ENCODE peak calls at places on chromosomes 5 and 9, in ten cellular contexts. R is CD8-positive, alpha-beta T cell; P is uterus; D is H1; T is sigmoid colon; S is Panc1; L is gastrocnemius medialis; H is thyroid gland; M is neuronal stem cell; Q is spleen. U is an unnamed sample.
A peak's percentile ranks its signal among the peaks of the same experiment; 100 is the strongest.

GRCh38 chr9:94926457-94926852 is 200.0 kb downstream of the AOPEP start:
- DNase-seq in Q (no peak), P (peak; percentile 36), S (no peak), L (no peak), H (no peak), T (no peak), R (no peak), D (no peak), M (no peak), U (no peak)

GRCh38 chr9:130936285-130937117 is 2.5 kb downstream of the FIBCD1 start:
- DNase-seq in R (no peak), L (no peak), M (no peak), H (peak; percentile 16), T (no peak), Q (no peak), P (no peak), S (no peak), D (peak; percentile 59), U (no peak)

GRCh38 chr5:135162661-135163265 is 128.7 kb upstream of the PITX1 start:
- DNase-seq in Q (no peak), T (no peak), M (no peak), D (no peak), P (no peak), H (no peak), S (no peak), L (no peak), R (no peak), U (no peak)

GRCh38 chr5:172939561-172939960 is 19.7 kb upstream of the RPL26L1 start:
- DNase-seq in R (no peak), Q (peak; percentile 64), T (no peak), S (no peak), H (no peak), L (no peak), P (no peak), D (no peak), M (no peak), U (no peak)

GRCh38 chr5:144205141-144205551 is 34.5 kb downstream of the KCTD16 start:
- DNase-seq in L (no peak), T (no peak), D (no peak), P (no peak), R (no peak), Q (no peak), H (peak; percentile 35), M (no peak), S (no peak), U (peak; percentile 9)

GRCh38 chr9:127711831-127712274 is 3.6 kb downstream of the PTRH1 start:
- DNase-seq in P (no peak), T (no peak), H (no peak), L (no peak), D (no peak), Q (no peak), R (no peak), S (no peak), M (no peak), U (no peak)

GRCh38 chr9:73437758-73438157 is 286.1 kb downstream of the ANXA1 start:
- DNase-seq in P (no peak), D (no peak), S (no peak), M (no peak), R (no peak), L (no peak), Q (no peak), T (no peak), H (no peak), U (no peak)

GRCh38 chr9:89603629-89604462 is 966 bp upstream of the GADD45G start:
- DNase-seq in D (peak; percentile 86), P (peak; percentile 75), M (peak; percentile 82), R (peak; percentile 34), T (peak; percentile 88), L (peak; percentile 87), H (peak; percentile 89), Q (peak; percentile 86), S (no peak), U (peak; percentile 81)

GRCh38 chr5:141483842-141484241 is 988 bp upstream of the PCDHGC4 start:
- DNase-seq in P (no peak), D (no peak), S (no peak), R (no peak), H (no peak), L (no peak), M (no peak), T (no peak), Q (no peak), U (no peak)

GRCh38 chr9:70639853-70640814 is 225.7 kb upstream of the KLF9 start:
- DNase-seq in P (no peak), T (no peak), S (peak; percentile 18), D (no peak), L (no peak), Q (no peak), R (no peak), H (no peak), M (peak; percentile 64), U (no peak)

GRCh38 chr9:16725066-16725465 is 145.4 kb downstream of the BNC2 start:
- DNase-seq in M (no peak), S (no peak), H (no peak), L (no peak), D (no peak), T (no peak), R (no peak), P (no peak), Q (no peak), U (no peak)

DNA sequence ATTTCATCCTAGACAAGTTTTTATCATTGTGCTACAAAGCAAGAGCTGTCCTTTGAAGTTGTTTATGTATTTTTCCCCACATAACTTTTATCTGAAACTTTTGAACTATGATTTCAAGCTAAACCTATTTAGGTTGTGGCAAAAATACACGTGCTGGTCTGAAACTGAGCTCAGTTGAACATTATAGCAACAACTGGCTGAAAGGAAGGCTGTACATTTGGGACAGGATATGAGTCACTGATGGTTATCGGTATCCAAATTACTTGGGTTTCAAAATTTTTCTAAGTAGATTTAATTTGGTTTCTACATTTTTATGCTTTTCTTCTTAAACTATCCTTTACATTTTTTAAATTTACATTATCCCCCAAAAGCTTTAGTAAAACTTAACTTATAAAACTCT is 627.3 kb upstream of the NUDT12 start:
- DNase-seq in Q (no peak), P (no peak), S (no peak), M (no peak), D (no peak), L (no peak), H (no peak), R (no peak), T (no peak), U (no peak)
- H3K27ac ChIP-seq in Q (no peak overlapping the region), P (no peak overlapping the region), S (no peak overlapping the region), M (no peak overlapping the region), D (no peak overlapping the region), L (no peak overlapping the region), H (no peak overlapping the region), R (no peak overlapping the region), T (no peak overlapping the region), U (no peak overlapping the region)

GRCh38 chr9:112844771-112845542 is 45.7 kb downstream of the SLC46A2 start:
- DNase-seq in M (peak; percentile 68), T (peak; percentile 83), R (peak; percentile 77), H (peak; percentile 83), P (peak; percentile 66), Q (peak; percentile 91), S (peak; percentile 35), D (no peak), L (peak; percentile 56), U (peak; percentile 82)
- H3K4me3 ChIP-seq in M (no peak overlapping the region), T (no peak overlapping the region), R (no peak overlapping the region), H (no peak overlapping the region), P (no peak overlapping the region), Q (no peak overlapping the region), S (no peak overlapping the region), D (no peak overlapping the region), L (no peak overlapping the region), U (no peak overlapping the region)

DNA sequence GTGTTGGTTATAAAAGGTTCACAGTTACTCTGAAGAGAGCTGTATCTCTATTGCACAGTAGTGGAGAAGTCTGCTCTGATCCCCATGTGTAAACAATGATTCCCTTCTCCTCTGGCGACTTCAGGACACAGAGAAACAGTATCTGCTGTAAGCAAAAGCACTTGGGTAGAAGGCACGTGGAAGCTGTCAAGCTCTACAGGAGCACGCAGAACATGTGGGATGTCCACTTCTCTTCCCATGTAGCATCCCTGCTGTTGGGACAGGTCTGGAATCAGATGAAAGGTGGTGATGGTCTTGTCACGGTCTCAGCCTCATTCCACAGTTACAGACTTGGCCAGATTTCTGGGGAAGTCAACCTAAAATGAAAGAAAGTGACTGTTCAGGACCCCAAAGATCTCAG is 9.4 kb upstream of the MAPK9 start:
- DNase-seq in T (peak; percentile 19), D (no peak), M (no peak), L (no peak), P (no peak), R (no peak), Q (no peak), H (no peak), S (no peak), U (no peak)
- H3K27ac ChIP-seq in T (no peak overlapping the region), D (no peak overlapping the region), M (no peak overlapping the region), L (no peak overlapping the region), P (no peak overlapping the region), R (no peak overlapping the region), Q (no peak overlapping the region), H (no peak overlapping the region), S (no peak overlapping the region), U (no peak overlapping the region)

GRCh38 chr5:74543162-74543995 is 97.1 kb downstream of the ENC1 start:
- DNase-seq in H (peak; percentile 18), M (peak; percentile 46), S (peak; percentile 81), D (peak; percentile 53), Q (no peak), R (no peak), P (peak; percentile 41), T (no peak), L (no peak), U (no peak)
- H3K4me3 ChIP-seq in H (no peak overlapping the region), M (peak overlapping the region; percentile 29), S (peak overlapping the region; percentile 39), D (no peak overlapping the region), Q (no peak overlapping the region), R (no peak overlapping the region), P (no peak overlapping the region), T (no peak overlapping the region), L (no peak overlapping the region), U (no peak overlapping the region)